ENCODE peak calls at places on chromosomes 13 and 19, in four cellular contexts. E is SK-N-SH, X is endodermal cell, B is heart right ventricle. F is an unnamed sample.

GRCh38 chr13:37667631-37668161 is 69.1 kb upstream of the POSTN start:
- DNase-seq in E (no peak), X (no peak), B (no peak), F (no peak)

GRCh38 chr13:39119422-39119821 is 81.2 kb downstream of the NHLRC3 start:
- DNase-seq in E (no peak), X (peak), B (no peak), F (no peak)

GRCh38 chr19:31693131-31693700 is 344.0 kb upstream of the TSHZ3 start:
- DNase-seq in E (no peak), X (peak), B (no peak), F (no peak)

GRCh38 chr19:531009-531752 is 379 bp upstream of the CDC34 start:
- DNase-seq in E (peak), X (peak), B (peak), F (peak)

GRCh38 chr19:14731200-14731599 is 41.4 kb downstream of the ZNF333 start:
- DNase-seq in E (no peak), X (no peak), B (no peak), F (no peak)

GRCh38 chr13:77345150-77345780 is 18.4 kb upstream of the MYCBP2 start:
- DNase-seq in E (no peak), X (no peak), B (no peak), F (no peak)

GRCh38 chr19:43934985-43935708 is at the start of gene ZNF45:
- DNase-seq in E (peak), X (peak), B (peak), F (peak)

GRCh38 chr19:35099897-35100275 is 15.7 kb upstream of the FXYD3 start:
- DNase-seq in E (no peak), X (no peak), B (no peak), F (no peak)

GRCh38 chr13:75299206-75299605 is 182.8 kb downstream of the TBC1D4 start:
- DNase-seq in E (no peak), X (peak), B (no peak), F (no peak)

GRCh38 chr19:17332677-17333581 is 1.7 kb downstream of the ANO8 start:
- DNase-seq in E (peak), X (peak), B (no peak), F (no peak)

GRCh38 chr19:31285744-31286143 is 63.5 kb downstream of the TSHZ3 start:
- DNase-seq in E (no peak), X (no peak), B (no peak), F (no peak)

GRCh38 chr19:12293771-12294307 is 844 bp downstream of the ZNF44 start:
- DNase-seq in E (peak), X (peak), B (peak), F (peak)

GRCh38 chr13:100544866-100545683 is 43.5 kb downstream of the GGACT start:
- DNase-seq in E (no peak), X (peak), B (peak), F (peak)

GRCh38 chr19:46367434-46367833 is 20.5 kb downstream of the PPP5C start:
- DNase-seq in E (no peak), X (no peak), B (no peak), F (no peak)

GRCh38 chr13:34156841-34157365 is 339.0 kb downstream of the RFC3 start:
- DNase-seq in E (no peak), X (peak), B (peak), F (no peak)

GRCh38 chr19:41376998-41377365 is 649 bp downstream of the TMEM91 start:
- DNase-seq in E (no peak), X (no peak), B (no peak), F (no peak)

GRCh38 chr13:112703935-112704633 is 14.2 kb downstream of the ATP11A start:
- DNase-seq in E (no peak), X (peak), B (peak), F (no peak)

GRCh38 chr19:33580645-33581037 is 41.1 kb upstream of the CHST8 start:
- DNase-seq in E (no peak), X (no peak), B (no peak), F (no peak)

GRCh38 chr13:76684336-76684735 is 201.9 kb downstream of the KCTD12 start:
- DNase-seq in E (no peak), X (no peak), B (no peak), F (no peak)

GRCh38 chr13:36369268-36370107 is 23.3 kb upstream of the SPART start:
- DNase-seq in E (no peak), X (no peak), B (no peak), F (no peak)

GRCh38 chr13:28423010-28423409 is 71.9 kb downstream of the FLT1 start:
- DNase-seq in E (no peak), X (no peak), B (peak), F (peak)

GRCh38 chr19:9986787-9987281 is 23.5 kb downstream of the COL5A3 start:
- DNase-seq in E (no peak), X (no peak), B (peak), F (no peak)

GRCh38 chr19:43895727-43896126 is 39.4 kb downstream of the ZNF45 start:
- DNase-seq in E (no peak), X (no peak), B (no peak), F (no peak)

GRCh38 chr13:113245858-113246791 is 36.7 kb downstream of the CUL4A start:
- DNase-seq in E (no peak), X (no peak), B (no peak), F (no peak)

GRCh38 chr19:38658462-38659306 is 11.2 kb downstream of the ACTN4 start:
- DNase-seq in E (no peak), X (no peak), B (peak), F (no peak)

DNA sequence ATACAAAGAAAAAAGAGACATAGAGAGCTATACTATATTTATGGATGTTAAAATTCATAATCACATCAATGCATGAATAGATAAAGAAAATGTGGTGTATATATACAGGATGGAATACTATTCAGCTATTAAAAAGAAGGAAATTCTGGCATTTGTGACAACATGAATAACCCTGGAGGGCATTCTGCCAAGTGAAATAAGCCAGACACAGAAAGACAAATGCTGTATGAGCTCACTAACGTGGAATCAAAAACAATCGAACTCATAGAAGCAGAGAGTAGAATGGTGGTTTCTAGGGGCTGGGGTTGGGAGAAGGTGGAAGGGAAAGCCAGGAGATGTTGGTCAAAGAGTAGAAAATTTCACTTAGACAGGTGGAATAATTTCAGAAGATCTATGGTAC is 24.0 kb downstream of the UTP14C start:
- DNase-seq in E (no peak), X (no peak), B (no peak), F (no peak)
- TF ChIP-seq CTCF in E (no peak), X (no peak), B (no peak), F (no peak)

DNA sequence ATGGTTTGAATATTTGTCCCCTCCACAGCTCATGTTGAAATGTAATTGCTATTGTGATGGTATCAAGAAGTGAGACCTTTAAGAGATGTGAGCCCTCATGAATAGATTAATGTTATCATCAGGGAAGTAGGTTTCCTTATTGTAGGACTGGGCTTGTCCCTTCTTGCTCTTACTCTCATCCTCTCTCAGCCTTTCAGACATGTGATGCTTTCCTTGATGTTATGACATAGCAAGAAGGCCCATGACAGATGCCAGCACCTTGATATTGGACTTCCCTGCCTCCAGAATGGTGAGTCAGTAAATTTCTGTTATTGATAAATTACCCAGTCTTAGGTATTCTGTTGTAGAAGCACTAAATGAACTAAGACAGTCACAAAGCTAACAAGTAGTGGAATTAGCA is 5.7 kb upstream of the ZMYM2 start:
- DNase-seq in E (no peak), X (no peak), B (no peak), F (no peak)
- TF ChIP-seq CTCF in E (no peak), X (no peak), B (no peak), F (no peak)

DNA sequence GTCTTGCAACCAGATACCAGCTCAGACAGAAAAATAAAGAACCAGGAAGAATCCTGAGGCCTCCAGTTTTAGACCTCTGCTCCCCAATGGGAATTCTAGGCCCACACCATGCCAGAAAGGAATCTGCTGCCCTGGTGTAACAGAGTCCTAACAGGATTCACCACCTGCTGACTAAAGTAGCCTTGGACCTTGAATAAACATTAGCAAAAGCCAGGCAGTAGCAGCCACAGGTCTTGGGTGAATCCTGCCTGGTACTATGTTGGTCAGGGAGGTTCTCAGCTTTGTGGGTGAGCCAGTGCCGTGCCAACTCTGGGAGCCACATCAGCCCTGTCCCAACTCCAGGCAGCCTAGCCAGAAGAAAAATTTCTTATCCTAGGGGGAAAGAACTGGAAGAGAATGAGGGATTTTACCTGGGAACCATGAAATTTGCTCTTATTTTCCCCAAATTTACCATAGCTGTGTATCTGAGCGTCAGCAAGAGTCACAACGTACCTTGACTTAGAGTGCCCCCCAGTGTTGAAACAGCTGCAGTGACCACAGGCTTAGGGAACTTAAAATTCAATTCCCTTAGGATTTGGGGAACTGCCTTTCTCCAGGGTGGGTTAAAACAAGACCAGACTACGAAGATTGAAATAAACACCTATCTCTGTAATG is 1895.6 kb upstream of the PRR20A start:
- DNase-seq in E (peak), X (peak), B (no peak), F (no peak)
- TF ChIP-seq CTCF in E (peak), X (peak), B (no peak), F (no peak)

DNA sequence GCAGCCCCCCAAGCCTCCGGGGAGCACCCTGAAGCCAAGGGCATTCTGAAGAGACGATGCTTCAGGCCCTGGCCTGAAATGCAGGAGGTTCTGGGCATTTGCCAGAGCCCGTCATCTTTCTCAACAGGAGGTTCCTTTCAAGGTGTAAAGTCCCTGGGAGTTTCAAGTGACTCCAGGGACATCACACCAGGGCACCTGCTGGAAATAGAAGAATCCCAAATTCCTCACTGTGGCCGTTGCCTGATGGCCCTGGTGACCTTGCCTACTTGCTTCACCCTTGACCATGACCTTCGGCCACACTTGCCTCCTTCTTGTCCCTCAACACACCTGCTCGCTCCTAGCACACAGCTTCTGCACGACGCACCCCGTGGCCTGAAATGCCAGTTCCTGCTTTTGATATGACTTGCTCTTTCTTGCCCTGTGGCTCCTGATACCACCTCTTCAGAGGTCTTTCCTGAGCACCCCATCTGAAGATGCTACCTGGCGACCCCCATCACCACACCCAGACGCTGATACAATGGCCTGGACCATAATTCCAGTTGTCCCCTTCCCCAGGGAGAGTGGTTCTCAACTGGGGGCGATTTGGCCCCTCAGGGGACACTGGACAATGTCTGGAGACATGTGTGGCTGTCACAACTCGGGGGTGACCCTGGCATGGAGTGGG is 3.5 kb downstream of the DPP9 start:
- DNase-seq in E (no peak), X (no peak), B (no peak), F (no peak)
- TF ChIP-seq CTCF in E (no peak), X (no peak), B (no peak), F (no peak)

GRCh38 chr13:95614641-95615245 is 29.8 kb downstream of the DZIP1 start:
- DNase-seq in E (no peak), X (no peak), B (no peak), F (no peak)
- TF ChIP-seq CTCF in E (no peak), X (no peak), B (no peak), F (no peak)

GRCh38 chr19:49684251-49684982 is 5.0 kb upstream of the ADM5 start:
- DNase-seq in E (peak), X (peak), B (no peak), F (no peak)
- TF ChIP-seq CTCF in E (peak), X (peak), B (peak), F (peak)

GRCh38 chr19:57389730-57390598 is at the start of gene ZNF548:
- DNase-seq in E (peak), X (peak), B (peak), F (peak)
- TF ChIP-seq CTCF in E (peak), X (peak), B (peak), F (peak)

GRCh38 chr19:21912654-21913053 is 76.7 kb upstream of the ZNF43 start:
- DNase-seq in E (no peak), X (no peak), B (no peak), F (no peak)
- TF ChIP-seq CTCF in E (no peak), X (peak), B (no peak), F (no peak)

F was measured in gastrocnemius medialis.